ENCODE peak calls at places on chromosomes 5 and 9, in five cellular contexts. P is astrocyte of the cerebellum, T is uterus, V is foreskin fibroblast, K is esophagus squamous epithelium. Y is an unnamed sample.

GRCh38 chr9:8859416-8859815 is 1059.8 kb upstream of the DMAC1 start:
- DNase-seq in P (no peak), T (no peak), V (no peak), K (no peak), Y (no peak)

GRCh38 chr9:5832093-5832542 is 799 bp downstream of the ERMP1 start:
- DNase-seq in P (no peak), T (no peak), V (no peak), K (no peak), Y (no peak)

GRCh38 chr9:34884732-34885131 is 73.4 kb upstream of the PHF24 start:
- DNase-seq in P (no peak), T (no peak), V (no peak), K (no peak), Y (no peak)

GRCh38 chr5:133821311-133821741 is 147.1 kb downstream of the C5orf15 start:
- DNase-seq in P (no peak), T (no peak), V (no peak), K (no peak), Y (no peak)

GRCh38 chr9:93205045-93205768 is 21.3 kb downstream of the WNK2 start:
- DNase-seq in P (no peak), T (peak; percentile 72), V (no peak), K (no peak), Y (no peak)

GRCh38 chr5:173613433-173614144 is 2.9 kb downstream of the BOD1 start:
- DNase-seq in P (no peak), T (no peak), V (no peak), K (no peak), Y (no peak)

GRCh38 chr5:74895906-74896305 is 29.7 kb upstream of the FAM169A start:
- DNase-seq in P (peak; percentile 91), T (no peak), V (peak; percentile 49), K (no peak), Y (peak; percentile 88)

GRCh38 chr5:1726469-1726865 is 73.2 kb downstream of the MRPL36 start:
- DNase-seq in P (no peak), T (no peak), V (no peak), K (no peak), Y (no peak)

GRCh38 chr5:176618783-176619182 is 8.8 kb upstream of the GPRIN1 start:
- DNase-seq in P (no peak), T (no peak), V (no peak), K (no peak), Y (no peak)

GRCh38 chr9:17063535-17064135 is 71.2 kb upstream of the CNTLN start:
- DNase-seq in P (peak; percentile 31), T (no peak), V (peak; percentile 33), K (no peak), Y (no peak)

GRCh38 chr5:174307031-174307408 is 261.5 kb downstream of the NSG2 start:
- DNase-seq in P (no peak), T (no peak), V (no peak), K (no peak), Y (no peak)

GRCh38 chr9:77846957-77847574 is 184.5 kb downstream of the GNAQ start:
- DNase-seq in P (no peak), T (no peak), V (no peak), K (no peak), Y (no peak)

GRCh38 chr9:68416891-68417570 is 60.6 kb downstream of the PGM5 start:
- DNase-seq in P (no peak), T (no peak), V (no peak), K (no peak), Y (no peak)

GRCh38 chr9:97852399-97853055 is 499 bp upstream of the FOXE1 start:
- DNase-seq in P (no peak), T (no peak), V (no peak), K (no peak), Y (no peak)

GRCh38 chr9:97849980-97850379 is 3.0 kb upstream of the FOXE1 start:
- DNase-seq in P (no peak), T (no peak), V (no peak), K (no peak), Y (no peak)

GRCh38 chr9:97852001-97852398 is 1.0 kb upstream of the FOXE1 start:
- DNase-seq in P (no peak), T (no peak), V (no peak), K (no peak), Y (no peak)

GRCh38 chr9:97850746-97851449 is 2.1 kb upstream of the FOXE1 start:
- DNase-seq in P (no peak), T (no peak), V (no peak), K (no peak), Y (no peak)

GRCh38 chr9:97851450-97851883 is 1.6 kb upstream of the FOXE1 start:
- DNase-seq in P (no peak), T (no peak), V (no peak), K (no peak), Y (no peak)
- H3K4me3 ChIP-seq in P (no peak overlapping the region), T (no peak overlapping the region), V (no peak overlapping the region), K (peak overlapping the region; percentile 69), Y (peak overlapping the region; percentile 56)

GRCh38 chr5:61910771-61911170 is 395.2 kb upstream of the KIF2A start:
- DNase-seq in P (no peak), T (no peak), V (no peak), K (no peak), Y (no peak)
- TF ChIP-seq CTCF in P (no peak), T (no peak), V (no peak), K (no peak), Y (no peak)

GRCh38 chr9:128149951-128150593 is 819 bp downstream of the LCN2 start:
- DNase-seq in P (no peak), T (no peak), V (no peak), K (no peak), Y (no peak)

GRCh38 chr9:128151343-128152132 is 2.3 kb downstream of the LCN2 start:
- DNase-seq in P (no peak), T (no peak), V (no peak), K (no peak), Y (no peak)

GRCh38 chr9:128148509-128149000 is 698 bp upstream of the LCN2 start:
- DNase-seq in P (no peak), T (no peak), V (no peak), K (no peak), Y (no peak)

GRCh38 chr9:128150594-128151342 is 1.5 kb downstream of the LCN2 start:
- DNase-seq in P (no peak), T (no peak), V (no peak), K (no peak), Y (no peak)

DNA sequence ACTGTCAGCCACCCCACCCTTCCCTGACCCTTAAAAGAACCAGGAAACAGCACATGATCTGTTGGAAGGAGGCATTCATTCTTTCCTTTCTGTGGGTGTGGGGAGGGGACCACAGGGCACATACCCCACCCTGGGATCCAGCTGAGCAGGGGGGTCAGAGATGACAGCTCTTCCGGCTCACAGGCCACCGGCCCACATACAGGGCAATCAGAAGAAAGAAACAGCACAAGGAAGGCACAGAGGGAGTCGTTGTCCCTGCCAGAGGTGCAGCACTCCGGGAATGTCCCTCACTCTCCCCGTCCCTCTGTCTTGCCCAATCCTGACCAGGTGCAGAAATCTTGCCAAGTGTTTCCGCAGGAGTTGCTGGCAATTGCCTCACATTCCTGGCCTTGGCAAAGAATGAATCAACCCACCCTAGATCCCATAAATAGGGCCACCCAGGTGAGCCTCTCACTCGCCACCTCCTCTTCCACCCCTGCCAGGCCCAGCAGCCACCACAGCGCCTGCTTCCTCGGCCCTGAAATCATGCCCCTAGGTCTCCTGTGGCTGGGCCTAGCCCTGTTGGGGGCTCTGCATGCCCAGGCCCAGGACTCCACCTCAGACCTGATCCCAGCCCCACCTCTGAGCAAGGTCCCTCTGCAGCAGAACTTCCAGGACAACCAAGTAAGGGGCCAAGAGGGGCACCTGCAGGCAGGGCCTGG is at the start of gene LCN2:
- DNase-seq in P (no peak), T (no peak), V (no peak), K (no peak), Y (peak; percentile 70)
- H3K4me3 ChIP-seq in P (no peak within 1 kb of the TSS), T (no peak within 1 kb of the TSS), V (no peak within 1 kb of the TSS), K (peak within 1 kb of the TSS; percentile 25), Y (no peak within 1 kb of the TSS)

GRCh38 chr5:14364576-14365472 is 216.8 kb upstream of the OTULINL start:
- DNase-seq in P (no peak), T (no peak), V (no peak), K (no peak), Y (no peak)
- TF ChIP-seq CTCF in P (peak; percentile 60), T (peak; percentile 29), V (peak; percentile 36), K (peak; percentile 45), Y (peak; percentile 73)

DNA sequence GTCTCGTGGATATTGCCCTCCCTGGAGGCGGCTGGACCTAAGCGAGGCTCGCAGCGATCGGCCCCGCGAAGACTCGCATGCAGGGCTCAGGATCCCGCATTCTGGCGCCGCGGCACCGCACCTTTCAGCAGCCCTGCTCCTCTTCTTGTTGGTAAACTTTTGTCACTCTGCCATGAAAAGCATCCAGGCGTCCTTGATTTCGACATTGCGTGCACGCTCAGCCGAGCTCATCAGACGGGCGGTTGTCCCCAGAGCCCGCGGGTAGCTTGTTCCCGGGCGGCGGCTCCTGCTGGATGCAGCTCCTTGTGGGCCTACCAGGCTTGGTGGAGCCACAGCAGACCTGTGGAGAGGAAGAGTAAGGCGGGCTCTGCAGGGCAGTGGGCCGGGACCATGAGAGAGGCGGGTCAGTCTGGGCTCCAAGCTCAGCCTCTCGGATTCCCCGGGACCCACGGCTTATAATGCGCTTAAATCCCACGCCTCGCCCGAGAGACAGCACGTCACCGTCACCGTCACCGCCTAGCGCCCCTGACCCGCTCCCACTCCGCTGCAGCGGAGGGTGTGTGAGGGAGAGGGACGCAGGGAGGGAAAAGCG is 1.8 kb upstream of the ANKRD18A start:
- DNase-seq in P (no peak), T (no peak), V (no peak), K (no peak), Y (no peak)
- H3K4me3 ChIP-seq in P (peak overlapping the region; percentile 55), T (no peak overlapping the region), V (no peak overlapping the region), K (peak overlapping the region; percentile 59), Y (peak overlapping the region; percentile 84)

GRCh38 chr5:108149369-108149768 is 232.5 kb downstream of the FBXL17 start:
- DNase-seq in P (no peak), T (no peak), V (no peak), K (no peak), Y (no peak)

GRCh38 chr5:108143581-108143980 is 238.3 kb downstream of the FBXL17 start:
- DNase-seq in P (peak; percentile 16), T (no peak), V (peak; percentile 16), K (no peak), Y (no peak)

GRCh38 chr5:108144332-108144731 is 237.6 kb downstream of the FBXL17 start:
- DNase-seq in P (no peak), T (no peak), V (no peak), K (no peak), Y (no peak)

GRCh38 chr5:108146222-108146621 is 235.7 kb downstream of the FBXL17 start:
- DNase-seq in P (no peak), T (no peak), V (no peak), K (no peak), Y (no peak)

GRCh38 chr5:108148715-108149139 is 233.2 kb downstream of the FBXL17 start:
- DNase-seq in P (peak; percentile 0), T (no peak), V (peak; percentile 6), K (no peak), Y (no peak)
- TF ChIP-seq CTCF in P (peak; percentile 68), T (no peak), V (peak; percentile 55), K (peak; percentile 28), Y (peak; percentile 59)

DNA sequence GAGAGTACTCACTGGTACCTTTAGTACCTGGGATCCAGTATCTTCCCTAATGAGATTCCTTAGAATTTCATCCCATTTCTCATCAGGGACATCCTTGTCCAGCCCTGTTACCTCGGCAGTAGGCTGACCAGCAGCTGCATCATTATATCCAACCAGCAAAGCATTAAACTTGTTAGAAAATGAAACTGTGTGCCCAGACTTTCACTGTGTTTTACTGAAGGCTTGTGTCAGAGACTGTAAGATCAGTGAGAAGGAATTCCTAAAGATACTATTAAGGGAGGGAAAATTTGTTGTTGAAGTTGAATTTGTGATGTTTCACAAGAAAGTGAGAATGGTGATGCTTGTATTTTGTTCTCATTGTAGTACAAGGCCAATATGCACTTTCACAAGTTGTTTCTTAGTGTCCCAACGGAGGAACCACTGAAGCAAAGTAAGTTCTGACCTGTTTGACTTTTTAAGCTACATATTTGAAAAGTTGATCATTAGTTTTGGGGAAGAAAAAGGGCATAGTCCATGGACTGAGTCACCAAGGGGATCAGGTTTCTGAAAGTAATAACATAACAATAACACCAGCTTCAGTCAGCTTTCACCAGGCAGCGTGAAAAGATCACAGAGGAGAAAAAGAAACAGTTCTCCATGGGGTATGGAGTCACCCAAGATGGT is 48.8 kb downstream of the GRAMD2B start:
- DNase-seq in P (peak; percentile 53), T (no peak), V (peak; percentile 76), K (no peak), Y (peak; percentile 92)
- H3K4me3 ChIP-seq in P (no peak overlapping the region), T (no peak overlapping the region), V (no peak overlapping the region), K (no peak overlapping the region), Y (no peak overlapping the region)

Y was measured in epithelial cell of proximal tubule.